ENCODE peak calls at places on chromosomes 12 and 14, in seven cellular contexts. One of them, this sample, is unnamed.
A peak's percentile ranks its signal among the peaks of the same experiment; 100 is the strongest.

GRCh38 chr12:4148418-4149056 is 125.0 kb upstream of the CCND2 start:
- DNase-seq in fibroblast of lung: no peak
- DNase-seq in astrocyte: no peak
- DNase-seq in CD8-positive, alpha-beta memory T cell: peak; percentile 45
- DNase-seq in endodermal cell: peak; percentile 31
- DNase-seq in transverse colon: peak; percentile 80
- DNase-seq in SK-N-SH: no peak
- DNase-seq in this sample: peak; percentile 48

GRCh38 chr14:103298620-103299019 is 35.4 kb upstream of the EIF5 start:
- DNase-seq in endodermal cell: no peak
- DNase-seq in CD8-positive, alpha-beta memory T cell: no peak
- DNase-seq in transverse colon: no peak
- DNase-seq in fibroblast of lung: no peak
- DNase-seq in SK-N-SH: peak; percentile 35
- DNase-seq in astrocyte: no peak
- DNase-seq in this sample: no peak

GRCh38 chr14:101810897-101811620 is 49.5 kb downstream of the PPP2R5C start:
- DNase-seq in endodermal cell: no peak
- DNase-seq in fibroblast of lung: peak; percentile 27
- DNase-seq in transverse colon: no peak
- DNase-seq in astrocyte: peak; percentile 47
- DNase-seq in CD8-positive, alpha-beta memory T cell: no peak
- DNase-seq in SK-N-SH: no peak
- DNase-seq in this sample: no peak

GRCh38 chr12:46921048-46921753 is 95.4 kb upstream of the SLC38A4 start:
- DNase-seq in SK-N-SH: no peak
- DNase-seq in fibroblast of lung: peak; percentile 72
- DNase-seq in astrocyte: peak; percentile 78
- DNase-seq in transverse colon: no peak
- DNase-seq in CD8-positive, alpha-beta memory T cell: no peak
- DNase-seq in endodermal cell: no peak
- DNase-seq in this sample: no peak

GRCh38 chr14:65075628-65076325 is 26.5 kb downstream of the MAX start:
- DNase-seq in astrocyte: no peak
- DNase-seq in CD8-positive, alpha-beta memory T cell: no peak
- DNase-seq in transverse colon: no peak
- DNase-seq in SK-N-SH: no peak
- DNase-seq in fibroblast of lung: no peak
- DNase-seq in endodermal cell: no peak
- DNase-seq in this sample: no peak

GRCh38 chr12:119683413-119683812 is 15.5 kb downstream of the PRKAB1 start:
- DNase-seq in transverse colon: no peak
- DNase-seq in astrocyte: peak; percentile 35
- DNase-seq in SK-N-SH: no peak
- DNase-seq in endodermal cell: no peak
- DNase-seq in CD8-positive, alpha-beta memory T cell: no peak
- DNase-seq in fibroblast of lung: peak; percentile 33
- DNase-seq in this sample: no peak

GRCh38 chr12:58416211-58416610 is 474.8 kb downstream of the ATP23 start:
- DNase-seq in CD8-positive, alpha-beta memory T cell: no peak
- DNase-seq in fibroblast of lung: peak; percentile 76
- DNase-seq in astrocyte: peak; percentile 76
- DNase-seq in transverse colon: no peak
- DNase-seq in SK-N-SH: no peak
- DNase-seq in endodermal cell: no peak
- DNase-seq in this sample: no peak

GRCh38 chr14:100305446-100306255 is 593 bp downstream of the SLC25A29 start:
- DNase-seq in SK-N-SH: peak; percentile 72
- DNase-seq in transverse colon: peak; percentile 48
- DNase-seq in fibroblast of lung: no peak
- DNase-seq in CD8-positive, alpha-beta memory T cell: peak; percentile 30
- DNase-seq in endodermal cell: peak; percentile 78
- DNase-seq in astrocyte: no peak
- DNase-seq in this sample: no peak

GRCh38 chr14:68627050-68627867 is 165.6 kb downstream of the ZFP36L1 start:
- DNase-seq in astrocyte: peak; percentile 43
- DNase-seq in transverse colon: no peak
- DNase-seq in endodermal cell: peak; percentile 36
- DNase-seq in CD8-positive, alpha-beta memory T cell: no peak
- DNase-seq in SK-N-SH: no peak
- DNase-seq in fibroblast of lung: no peak
- DNase-seq in this sample: no peak

GRCh38 chr14:104404922-104405321 is 174.6 kb upstream of the C14orf180 start:
- DNase-seq in fibroblast of lung: no peak
- DNase-seq in SK-N-SH: no peak
- DNase-seq in endodermal cell: no peak
- DNase-seq in CD8-positive, alpha-beta memory T cell: no peak
- DNase-seq in transverse colon: no peak
- DNase-seq in astrocyte: no peak
- DNase-seq in this sample: no peak

GRCh38 chr12:93174048-93174447 is 203.7 kb upstream of the NUDT4 start:
- DNase-seq in SK-N-SH: peak; percentile 19
- DNase-seq in CD8-positive, alpha-beta memory T cell: no peak
- DNase-seq in transverse colon: no peak
- DNase-seq in astrocyte: peak; percentile 91
- DNase-seq in fibroblast of lung: peak; percentile 87
- DNase-seq in endodermal cell: no peak
- DNase-seq in this sample: no peak

GRCh38 chr12:6461401-6462233 is 8.9 kb downstream of the VAMP1 start:
- DNase-seq in astrocyte: no peak
- DNase-seq in fibroblast of lung: no peak
- DNase-seq in SK-N-SH: no peak
- DNase-seq in CD8-positive, alpha-beta memory T cell: peak; percentile 87
- DNase-seq in transverse colon: peak; percentile 80
- DNase-seq in endodermal cell: no peak
- DNase-seq in this sample: peak; percentile 88

GRCh38 chr12:102765736-102766135 is 151.3 kb downstream of the PAH start:
- DNase-seq in CD8-positive, alpha-beta memory T cell: no peak
- DNase-seq in transverse colon: no peak
- DNase-seq in SK-N-SH: no peak
- DNase-seq in endodermal cell: no peak
- DNase-seq in fibroblast of lung: peak; percentile 1
- DNase-seq in astrocyte: peak; percentile 15
- DNase-seq in this sample: no peak

GRCh38 chr12:104538056-104538455 is 81.3 kb downstream of the CHST11 start:
- DNase-seq in transverse colon: no peak
- DNase-seq in endodermal cell: no peak
- DNase-seq in CD8-positive, alpha-beta memory T cell: no peak
- DNase-seq in fibroblast of lung: no peak
- DNase-seq in astrocyte: no peak
- DNase-seq in SK-N-SH: no peak
- DNase-seq in this sample: no peak

GRCh38 chr12:8156845-8157244 is at the start of gene ZNF705A:
- DNase-seq in SK-N-SH: no peak
- DNase-seq in astrocyte: peak; percentile 85
- DNase-seq in CD8-positive, alpha-beta memory T cell: no peak
- DNase-seq in fibroblast of lung: peak; percentile 35
- DNase-seq in transverse colon: no peak
- DNase-seq in endodermal cell: no peak
- DNase-seq in this sample: no peak

GRCh38 chr12:2690348-2691000 is 104.3 kb upstream of the FKBP4 start:
- DNase-seq in SK-N-SH: no peak
- DNase-seq in fibroblast of lung: no peak
- DNase-seq in CD8-positive, alpha-beta memory T cell: no peak
- DNase-seq in endodermal cell: no peak
- DNase-seq in astrocyte: no peak
- DNase-seq in transverse colon: no peak
- DNase-seq in this sample: no peak

GRCh38 chr12:56160894-56161667 is 2.9 kb downstream of the MYL6 start:
- DNase-seq in endodermal cell: no peak
- DNase-seq in SK-N-SH: no peak
- DNase-seq in fibroblast of lung: no peak
- DNase-seq in transverse colon: no peak
- DNase-seq in CD8-positive, alpha-beta memory T cell: no peak
- DNase-seq in astrocyte: no peak
- DNase-seq in this sample: no peak
- H3K4me3 ChIP-seq in endodermal cell: peak overlapping the region; percentile 97
- H3K4me3 ChIP-seq in SK-N-SH: peak overlapping the region; percentile 87
- H3K4me3 ChIP-seq in fibroblast of lung: peak overlapping the region; percentile 81
- H3K4me3 ChIP-seq in transverse colon: peak overlapping the region; percentile 94
- H3K4me3 ChIP-seq in CD8-positive, alpha-beta memory T cell: peak overlapping the region; percentile 80
- H3K4me3 ChIP-seq in astrocyte: peak overlapping the region; percentile 99
- H3K4me3 ChIP-seq in this sample: peak overlapping the region; percentile 86

GRCh38 chr12:53539526-53539925 is 32.2 kb upstream of the NPFF start:
- DNase-seq in SK-N-SH: no peak
- DNase-seq in transverse colon: no peak
- DNase-seq in endodermal cell: no peak
- DNase-seq in fibroblast of lung: no peak
- DNase-seq in astrocyte: no peak
- DNase-seq in CD8-positive, alpha-beta memory T cell: no peak
- DNase-seq in this sample: no peak
- H3K27ac ChIP-seq in SK-N-SH: no peak overlapping the region
- H3K27ac ChIP-seq in transverse colon: peak overlapping the region; percentile 88
- H3K27ac ChIP-seq in endodermal cell: no peak overlapping the region
- H3K27ac ChIP-seq in fibroblast of lung: no peak overlapping the region
- H3K27ac ChIP-seq in astrocyte: no peak overlapping the region
- H3K27ac ChIP-seq in CD8-positive, alpha-beta memory T cell: no peak overlapping the region
- H3K27ac ChIP-seq in this sample: no peak overlapping the region

GRCh38 chr12:52318241-52318990 is 2.8 kb downstream of the KRT83 start:
- DNase-seq in SK-N-SH: no peak
- DNase-seq in endodermal cell: peak; percentile 28
- DNase-seq in CD8-positive, alpha-beta memory T cell: no peak
- DNase-seq in fibroblast of lung: no peak
- DNase-seq in transverse colon: no peak
- DNase-seq in astrocyte: no peak
- DNase-seq in this sample: no peak

GRCh38 chr12:52314511-52314910 is 6.7 kb downstream of the KRT83 start:
- DNase-seq in astrocyte: no peak
- DNase-seq in endodermal cell: peak; percentile 56
- DNase-seq in transverse colon: no peak
- DNase-seq in SK-N-SH: no peak
- DNase-seq in CD8-positive, alpha-beta memory T cell: no peak
- DNase-seq in fibroblast of lung: no peak
- DNase-seq in this sample: no peak

GRCh38 chr12:52316701-52317100 is 4.5 kb downstream of the KRT83 start:
- DNase-seq in endodermal cell: peak; percentile 24
- DNase-seq in CD8-positive, alpha-beta memory T cell: no peak
- DNase-seq in astrocyte: no peak
- DNase-seq in transverse colon: no peak
- DNase-seq in fibroblast of lung: no peak
- DNase-seq in SK-N-SH: no peak
- DNase-seq in this sample: no peak

GRCh38 chr12:52317443-52318052 is 3.6 kb downstream of the KRT83 start:
- DNase-seq in SK-N-SH: no peak
- DNase-seq in astrocyte: no peak
- DNase-seq in endodermal cell: peak; percentile 28
- DNase-seq in transverse colon: no peak
- DNase-seq in CD8-positive, alpha-beta memory T cell: no peak
- DNase-seq in fibroblast of lung: no peak
- DNase-seq in this sample: no peak

DNA sequence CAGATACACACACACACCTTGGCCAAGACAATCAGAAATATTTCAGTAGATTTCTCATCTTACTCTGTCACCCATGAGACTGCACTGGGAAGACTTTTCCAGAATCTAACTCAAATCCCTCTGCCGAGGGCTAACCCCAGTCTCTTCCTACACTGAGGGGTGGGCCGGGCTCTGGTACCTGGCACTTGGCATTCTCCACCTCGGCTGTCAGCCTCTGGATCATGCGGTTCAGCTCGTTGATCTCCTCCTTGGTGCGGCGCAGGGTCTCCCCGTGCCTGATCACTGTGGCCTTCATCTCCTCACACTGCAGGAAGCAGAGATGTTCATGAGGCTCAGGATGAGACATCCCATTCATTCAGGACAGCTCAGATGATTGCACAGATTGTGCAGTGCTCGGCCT is 4.9 kb downstream of the KRT83 start:
- DNase-seq in transverse colon: no peak
- DNase-seq in CD8-positive, alpha-beta memory T cell: no peak
- DNase-seq in endodermal cell: no peak
- DNase-seq in fibroblast of lung: no peak
- DNase-seq in astrocyte: no peak
- DNase-seq in SK-N-SH: no peak
- DNase-seq in this sample: no peak
- H3K4me3 ChIP-seq in transverse colon: no peak overlapping the region
- H3K4me3 ChIP-seq in CD8-positive, alpha-beta memory T cell: no peak overlapping the region
- H3K4me3 ChIP-seq in endodermal cell: no peak overlapping the region
- H3K4me3 ChIP-seq in fibroblast of lung: no peak overlapping the region
- H3K4me3 ChIP-seq in astrocyte: no peak overlapping the region
- H3K4me3 ChIP-seq in SK-N-SH: no peak overlapping the region
- H3K4me3 ChIP-seq in this sample: no peak overlapping the region

DNA sequence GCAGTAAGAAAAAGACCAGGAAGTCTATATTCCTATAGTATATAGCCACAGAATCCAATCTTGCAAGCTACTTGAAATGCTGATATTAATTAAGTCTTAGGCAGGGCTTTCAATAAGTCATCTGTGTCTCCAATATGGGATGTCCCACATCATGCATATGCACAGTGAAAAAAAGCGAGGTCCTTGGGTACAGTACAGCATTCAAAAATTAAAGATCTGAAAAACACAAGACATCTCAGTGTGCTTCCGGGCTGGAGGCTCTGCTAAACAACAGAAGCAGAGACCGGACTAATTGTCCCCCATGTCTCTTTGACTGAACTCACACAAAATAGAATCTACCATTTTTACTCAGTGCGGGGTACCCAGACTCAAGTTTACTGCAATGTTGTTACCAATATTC is 156.0 kb downstream of the DAD1 start:
- DNase-seq in SK-N-SH: no peak
- DNase-seq in endodermal cell: peak; percentile 10
- DNase-seq in transverse colon: no peak
- DNase-seq in fibroblast of lung: no peak
- DNase-seq in CD8-positive, alpha-beta memory T cell: no peak
- DNase-seq in astrocyte: no peak
- DNase-seq in this sample: no peak
- H3K27ac ChIP-seq in SK-N-SH: peak overlapping the region; percentile 14
- H3K27ac ChIP-seq in endodermal cell: peak overlapping the region; percentile 76
- H3K27ac ChIP-seq in transverse colon: no peak overlapping the region
- H3K27ac ChIP-seq in fibroblast of lung: no peak overlapping the region
- H3K27ac ChIP-seq in CD8-positive, alpha-beta memory T cell: no peak overlapping the region
- H3K27ac ChIP-seq in astrocyte: no peak overlapping the region
- H3K27ac ChIP-seq in this sample: no peak overlapping the region

DNA sequence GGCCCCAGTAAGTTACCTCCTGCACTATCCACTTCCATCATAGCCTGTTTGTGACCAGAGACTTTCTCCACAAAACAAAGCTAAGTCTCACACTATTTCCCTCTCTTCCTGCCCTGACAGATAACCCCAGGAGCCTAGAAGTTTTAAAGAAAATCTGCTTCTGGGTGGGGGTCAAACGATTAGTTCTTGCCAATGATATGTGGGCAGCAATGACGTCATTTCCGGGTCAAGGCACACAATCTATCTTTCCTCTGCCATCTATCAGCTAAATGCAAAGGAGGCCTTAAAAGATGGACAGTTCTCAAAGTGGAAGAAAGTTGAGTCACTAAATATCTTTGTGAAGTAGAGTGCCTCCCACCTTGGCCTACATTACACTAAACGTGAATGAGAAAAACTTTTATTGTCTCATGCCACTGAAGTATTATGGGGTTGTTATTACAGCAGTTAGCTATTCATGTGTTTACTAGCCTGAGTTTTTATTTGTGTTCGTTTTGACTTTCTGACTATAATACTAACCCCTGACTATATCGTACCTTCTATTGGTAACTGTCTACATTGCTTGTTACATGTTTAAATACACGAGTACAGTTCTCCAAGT is 86.2 kb downstream of the DENND5B start:
- DNase-seq in CD8-positive, alpha-beta memory T cell: no peak
- DNase-seq in SK-N-SH: no peak
- DNase-seq in transverse colon: no peak
- DNase-seq in endodermal cell: no peak
- DNase-seq in fibroblast of lung: no peak
- DNase-seq in astrocyte: no peak
- DNase-seq in this sample: no peak
- H3K4me3 ChIP-seq in CD8-positive, alpha-beta memory T cell: no peak overlapping the region
- H3K4me3 ChIP-seq in SK-N-SH: no peak overlapping the region
- H3K4me3 ChIP-seq in transverse colon: no peak overlapping the region
- H3K4me3 ChIP-seq in endodermal cell: peak overlapping the region; percentile 0
- H3K4me3 ChIP-seq in fibroblast of lung: no peak overlapping the region
- H3K4me3 ChIP-seq in astrocyte: no peak overlapping the region
- H3K4me3 ChIP-seq in this sample: no peak overlapping the region

This sample was measured in CD4-positive, alpha-beta memory T cell.